ENCODE peak calls at places on chromosomes 16 and 17, in six cellular contexts. B, K, U, Y, M and T are unnamed samples.

GRCh38 chr17:45388604-45389325 is 43.9 kb downstream of the ARHGAP27 start:
- DNase-seq in U (no peak), K (no peak), M (no peak), B (no peak), Y (no peak), T (peak; percentile 62)

GRCh38 chr17:17999364-18000007 is 26.8 kb downstream of the DRC3 start:
- DNase-seq in U (no peak), K (no peak), Y (no peak), B (peak; percentile 22), M (no peak), T (peak; percentile 50)

GRCh38 chr17:43014946-43015519 is 7.2 kb downstream of the VAT1 start:
- DNase-seq in K (no peak), B (no peak), Y (no peak), U (no peak), M (no peak), T (no peak)

GRCh38 chr17:2090210-2090641 is 35.3 kb downstream of the HIC1 start:
- DNase-seq in B (no peak), K (no peak), U (peak; percentile 67), M (no peak), Y (no peak), T (no peak)

GRCh38 chr16:69466547-69466946 is 42.1 kb downstream of the CYB5B start:
- DNase-seq in K (no peak), U (no peak), B (no peak), M (no peak), Y (no peak), T (no peak)

GRCh38 chr16:2874584-2875362 is 8.2 kb upstream of the FLYWCH2 start:
- DNase-seq in K (peak; percentile 85), B (peak; percentile 72), M (peak; percentile 62), Y (peak; percentile 76), U (peak; percentile 87), T (peak; percentile 61)

GRCh38 chr16:8474576-8474975 is 115.7 kb downstream of the TMEM114 start:
- DNase-seq in U (no peak), B (no peak), K (no peak), M (no peak), Y (no peak), T (no peak)

GRCh38 chr17:73696251-73696650 is 52.0 kb upstream of the SDK2 start:
- DNase-seq in B (no peak), Y (no peak), U (no peak), M (no peak), K (peak; percentile 20), T (no peak)

GRCh38 chr17:82202981-82203380 is 9.7 kb downstream of the CCDC57 start:
- DNase-seq in Y (no peak), M (no peak), U (no peak), K (no peak), B (no peak), T (no peak)

GRCh38 chr17:34741967-34742366 is 162.6 kb downstream of the TMEM132E start:
- DNase-seq in B (no peak), U (no peak), M (no peak), Y (no peak), K (peak; percentile 36), T (no peak)

DNA sequence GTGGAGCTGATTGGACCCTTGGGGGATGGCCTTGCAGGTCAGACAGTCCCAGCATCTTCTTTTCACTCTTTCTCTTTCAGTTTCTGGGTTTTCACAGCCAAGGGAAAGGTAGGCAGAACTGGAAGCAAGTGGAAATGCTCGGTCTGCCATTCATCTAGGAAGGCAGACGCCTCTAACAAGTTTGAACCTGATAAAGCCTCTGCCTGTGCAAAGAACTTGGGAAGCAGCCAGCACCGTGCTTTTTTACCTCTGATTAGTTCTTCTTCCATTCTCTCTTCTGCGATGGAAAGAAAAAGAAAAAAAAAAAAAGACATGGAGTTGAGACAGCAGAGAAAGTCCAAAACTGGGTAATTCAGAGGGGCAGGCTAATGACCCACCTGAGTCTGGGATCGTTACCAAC is 997.8 kb upstream of the EEF2KMT start:
- DNase-seq in B (no peak), M (no peak), Y (no peak), K (no peak), U (no peak), T (no peak)
- H4K91ac ChIP-seq in B (no peak overlapping the region), M (no peak overlapping the region), Y (no peak overlapping the region), K (no peak overlapping the region), U (no peak overlapping the region), T (no peak overlapping the region)

DNA sequence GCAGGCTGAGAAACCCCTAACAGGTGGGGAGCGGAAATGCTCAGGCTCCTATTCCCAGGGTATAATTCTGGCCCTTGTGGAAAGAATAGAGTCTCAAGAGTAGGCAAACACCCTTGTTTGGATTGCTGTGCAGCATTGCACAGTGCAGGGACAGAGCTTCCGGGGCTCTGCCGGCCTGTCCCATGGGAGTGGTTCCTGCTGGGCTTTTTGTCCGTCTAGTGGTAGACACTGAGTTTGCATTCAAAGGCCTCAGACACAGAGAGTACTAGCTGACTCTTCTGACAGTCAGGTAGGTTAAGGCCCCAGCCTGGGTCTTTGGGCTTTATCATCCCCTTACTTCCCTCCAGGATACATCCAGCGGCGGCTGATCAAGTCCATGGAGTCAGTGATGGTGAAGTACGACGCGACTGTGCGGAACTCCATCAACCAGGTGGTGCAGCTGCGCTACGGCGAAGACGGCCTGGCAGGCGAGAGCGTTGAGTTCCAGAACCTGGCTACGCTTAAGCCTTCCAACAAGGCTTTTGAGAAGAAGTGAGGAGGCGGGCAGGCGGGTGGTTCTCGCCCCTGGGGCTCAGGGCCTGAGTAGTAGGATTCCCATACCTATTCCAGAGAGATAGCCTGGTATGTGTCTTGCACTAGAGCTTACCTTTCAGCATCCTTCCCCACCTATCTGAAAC is 18.1 kb downstream of the POLR2A start:
- DNase-seq in B (no peak), U (no peak), Y (no peak), M (no peak), K (no peak), T (no peak)
- H4K91ac ChIP-seq in B (no peak overlapping the region), U (no peak overlapping the region), Y (no peak overlapping the region), M (no peak overlapping the region), K (no peak overlapping the region), T (no peak overlapping the region)

DNA sequence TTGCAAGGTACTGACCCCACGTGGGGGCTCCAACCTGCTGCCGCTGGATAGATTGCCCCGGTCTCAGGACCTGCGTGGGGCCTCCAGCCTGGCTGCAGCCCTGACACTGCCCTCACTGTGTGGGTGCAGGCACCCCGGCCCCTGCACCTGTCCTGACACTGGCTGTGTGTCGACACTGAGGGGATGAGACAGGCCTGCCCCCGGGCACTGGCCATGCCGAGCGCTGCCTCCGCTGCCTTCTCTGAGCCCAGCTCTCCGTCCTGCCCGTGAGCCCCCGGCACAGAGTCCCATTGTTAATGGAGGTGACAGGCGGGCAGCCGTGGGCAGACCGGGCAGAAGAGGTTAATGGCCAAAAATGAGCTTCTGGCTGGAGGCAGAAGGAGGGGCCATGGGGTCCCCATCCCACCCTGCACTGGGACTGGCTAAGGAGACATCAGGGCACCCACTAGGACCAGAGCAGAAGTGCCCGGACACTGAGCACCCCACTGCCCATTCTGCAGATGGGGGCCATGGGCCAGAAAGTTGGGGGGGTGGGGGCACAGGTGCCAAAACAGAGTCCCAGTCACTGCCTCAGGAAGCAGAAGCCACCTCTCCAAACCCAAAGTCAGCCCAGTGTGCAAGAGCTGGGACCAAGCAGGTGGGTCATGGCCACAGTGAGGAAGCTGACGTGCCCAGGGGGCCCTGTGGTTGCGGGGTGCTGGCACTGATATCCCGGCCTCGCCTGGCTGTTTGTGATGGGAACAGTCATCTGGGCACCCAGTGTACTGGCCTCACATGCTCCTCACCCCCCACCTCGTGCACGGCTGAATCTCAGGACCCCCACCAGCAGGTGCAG is 2.5 kb upstream of the PRR35 start:
- DNase-seq in B (no peak), K (no peak), U (no peak), Y (no peak), M (no peak), T (no peak)
- H4K91ac ChIP-seq in B (no peak overlapping the region), K (no peak overlapping the region), U (no peak overlapping the region), Y (no peak overlapping the region), M (no peak overlapping the region), T (no peak overlapping the region)

DNA sequence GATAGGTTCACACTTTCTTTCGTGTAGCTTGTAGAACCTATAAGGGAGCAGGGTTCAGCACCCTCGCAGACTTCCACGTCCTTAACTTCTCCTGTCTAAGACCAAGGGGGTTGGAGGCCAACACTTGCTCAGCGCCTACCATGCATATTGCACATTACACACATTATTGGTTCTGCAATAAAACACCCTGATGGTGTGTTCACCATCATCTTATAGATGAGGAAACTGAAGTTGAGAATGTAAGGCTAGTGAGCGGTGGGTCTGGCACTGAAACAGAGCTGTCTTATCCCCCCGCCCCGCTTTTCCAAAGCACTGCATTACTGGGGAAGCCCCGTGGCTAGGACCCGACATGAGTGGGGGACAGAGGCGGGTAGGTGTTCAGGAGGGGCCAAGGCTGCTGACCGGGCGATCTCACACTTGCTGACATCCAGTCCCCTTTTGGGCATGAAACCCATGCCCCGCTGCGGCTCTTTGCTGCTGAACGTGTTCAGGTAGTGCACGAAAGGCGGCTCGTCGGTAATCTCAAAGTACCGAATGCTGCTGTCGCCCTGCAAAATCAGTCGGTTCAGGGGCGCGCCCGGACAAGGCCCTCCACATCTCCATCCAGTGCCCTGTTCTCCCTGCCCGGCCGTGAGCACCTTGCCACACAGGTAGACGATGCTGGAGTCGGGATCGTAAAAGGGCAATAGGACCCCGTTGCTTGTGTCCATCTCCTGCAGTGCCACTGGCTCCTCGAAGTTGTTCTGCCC is 6.2 kb downstream of the CORO6 start:
- DNase-seq in K (no peak), U (no peak), M (no peak), Y (no peak), B (no peak), T (no peak)
- H4K91ac ChIP-seq in K (no peak overlapping the region), U (no peak overlapping the region), M (no peak overlapping the region), Y (no peak overlapping the region), B (no peak overlapping the region), T (no peak overlapping the region)

GRCh38 chr16:62889097-62889496 is 852.9 kb upstream of the CDH8 start:
- DNase-seq in Y (no peak), M (no peak), K (no peak), B (no peak), U (no peak), T (no peak)
- H4K91ac ChIP-seq in Y (no peak overlapping the region), M (no peak overlapping the region), K (no peak overlapping the region), B (no peak overlapping the region), U (no peak overlapping the region), T (no peak overlapping the region)

GRCh38 chr16:17382949-17383348 is 87.8 kb downstream of the XYLT1 start:
- DNase-seq in M (no peak), U (no peak), K (no peak), B (no peak), Y (no peak), T (no peak)

GRCh38 chr16:17384473-17384872 is 86.3 kb downstream of the XYLT1 start:
- DNase-seq in U (no peak), Y (no peak), B (no peak), K (no peak), M (no peak), T (no peak)

GRCh38 chr16:17386229-17386628 is 84.5 kb downstream of the XYLT1 start:
- DNase-seq in Y (no peak), U (no peak), K (no peak), B (no peak), M (peak; percentile 35), T (no peak)

GRCh38 chr16:17389392-17389791 is 81.4 kb downstream of the XYLT1 start:
- DNase-seq in M (no peak), Y (no peak), U (peak; percentile 81), K (no peak), B (no peak), T (peak; percentile 79)

DNA sequence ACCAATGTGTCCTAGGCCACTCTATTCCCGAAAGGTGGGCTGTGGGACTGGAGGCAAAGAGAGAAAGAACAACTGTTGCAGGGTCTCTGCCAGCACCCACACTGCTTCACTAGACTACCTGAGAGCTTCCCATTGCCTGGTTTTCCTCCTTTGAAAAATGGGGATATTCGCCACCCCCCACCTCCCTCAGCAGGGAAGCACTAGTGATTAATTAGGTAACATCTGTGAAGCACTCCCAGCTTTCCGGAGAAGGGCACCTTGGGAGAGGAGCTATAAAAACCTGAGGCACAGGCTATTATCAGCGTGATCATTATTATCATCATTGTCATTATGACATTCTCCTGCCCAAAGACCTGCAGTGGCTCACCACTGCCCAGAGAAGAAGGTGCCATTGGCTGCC is 83.5 kb downstream of the XYLT1 start:
- DNase-seq in M (no peak), U (no peak), K (no peak), B (no peak), Y (no peak), T (no peak)
- H4K91ac ChIP-seq in M (no peak overlapping the region), U (no peak overlapping the region), K (no peak overlapping the region), B (no peak overlapping the region), Y (peak overlapping the region; percentile 25), T (no peak overlapping the region)